ENCODE peak calls at places on chromosomes 4 and X, in eight cellular contexts. One of them, this sample, is unnamed. For H3K4me1 and H3K27me3, the result is how much of the 10 kb centered on the place peaks cover.

GRCh38 chr4:150067859-150068258 is 10.4 kb upstream of the DCLK2 start:
- DNase-seq in transverse colon: no peak
- DNase-seq in upper lobe of right lung: no peak
- DNase-seq in tibial artery: no peak
- DNase-seq in ovary: no peak
- DNase-seq in pancreas: no peak
- DNase-seq in stomach: no peak
- DNase-seq in foreskin keratinocyte: no peak
- DNase-seq in this sample: no peak

GRCh38 chr4:35925806-35926205 is 318.5 kb downstream of the ARAP2 start:
- DNase-seq in foreskin keratinocyte: no peak
- DNase-seq in ovary: no peak
- DNase-seq in upper lobe of right lung: no peak
- DNase-seq in transverse colon: no peak
- DNase-seq in stomach: no peak
- DNase-seq in pancreas: no peak
- DNase-seq in tibial artery: no peak
- DNase-seq in this sample: no peak

GRCh38 chr4:6371271-6371670 is 101.1 kb downstream of the PPP2R2C start:
- DNase-seq in pancreas: no peak
- DNase-seq in tibial artery: no peak
- DNase-seq in foreskin keratinocyte: no peak
- DNase-seq in stomach: no peak
- DNase-seq in transverse colon: no peak
- DNase-seq in ovary: no peak
- DNase-seq in upper lobe of right lung: no peak
- DNase-seq in this sample: no peak

GRCh38 chr4:155692990-155693659 is 26.5 kb downstream of the GUCY1A1 start:
- DNase-seq in foreskin keratinocyte: no peak
- DNase-seq in tibial artery: no peak
- DNase-seq in ovary: no peak
- DNase-seq in upper lobe of right lung: no peak
- DNase-seq in stomach: no peak
- DNase-seq in transverse colon: no peak
- DNase-seq in pancreas: no peak
- DNase-seq in this sample: no peak

GRCh38 chr4:155071962-155072361 is 136.5 kb upstream of the NPY2R start:
- DNase-seq in tibial artery: no peak
- DNase-seq in ovary: no peak
- DNase-seq in upper lobe of right lung: no peak
- DNase-seq in foreskin keratinocyte: no peak
- DNase-seq in transverse colon: no peak
- DNase-seq in stomach: no peak
- DNase-seq in pancreas: no peak
- DNase-seq in this sample: no peak

GRCh38 chr4:7244343-7244680 is 52.0 kb downstream of the SORCS2 start:
- DNase-seq in foreskin keratinocyte: no peak
- DNase-seq in tibial artery: no peak
- DNase-seq in stomach: no peak
- DNase-seq in transverse colon: no peak
- DNase-seq in pancreas: no peak
- DNase-seq in ovary: no peak
- DNase-seq in upper lobe of right lung: no peak
- DNase-seq in this sample: no peak

GRCh38 chr4:83686166-83686565 is 150.3 kb downstream of the GPAT3 start:
- DNase-seq in ovary: no peak
- DNase-seq in foreskin keratinocyte: peak
- DNase-seq in pancreas: no peak
- DNase-seq in transverse colon: no peak
- DNase-seq in tibial artery: no peak
- DNase-seq in upper lobe of right lung: no peak
- DNase-seq in stomach: no peak
- DNase-seq in this sample: peak

GRCh38 chrX:110012818-110013484 is 10.0 kb downstream of the TMEM164 start:
- DNase-seq in upper lobe of right lung: no peak
- DNase-seq in pancreas: no peak
- DNase-seq in stomach: peak
- DNase-seq in ovary: no peak
- DNase-seq in tibial artery: no peak
- DNase-seq in transverse colon: no peak
- DNase-seq in foreskin keratinocyte: no peak
- DNase-seq in this sample: no peak

GRCh38 chr4:55475394-55476243 is 71.1 kb downstream of the CLOCK start:
- DNase-seq in stomach: no peak
- DNase-seq in foreskin keratinocyte: peak
- DNase-seq in tibial artery: no peak
- DNase-seq in ovary: no peak
- DNase-seq in transverse colon: no peak
- DNase-seq in upper lobe of right lung: no peak
- DNase-seq in pancreas: no peak
- DNase-seq in this sample: no peak

GRCh38 chr4:156705291-156705690 is 266.3 kb downstream of the PDGFC start:
- DNase-seq in pancreas: no peak
- DNase-seq in upper lobe of right lung: no peak
- DNase-seq in foreskin keratinocyte: no peak
- DNase-seq in ovary: no peak
- DNase-seq in stomach: no peak
- DNase-seq in transverse colon: no peak
- DNase-seq in tibial artery: no peak
- DNase-seq in this sample: no peak

GRCh38 chrX:119015407-119016242 is 41.2 kb downstream of the LONRF3 start:
- DNase-seq in upper lobe of right lung: peak
- DNase-seq in ovary: peak
- DNase-seq in foreskin keratinocyte: peak
- DNase-seq in stomach: peak
- DNase-seq in pancreas: no peak
- DNase-seq in tibial artery: peak
- DNase-seq in transverse colon: peak
- DNase-seq in this sample: peak

GRCh38 chrX:149286940-149287349 is 218.2 kb downstream of the IDS start:
- DNase-seq in upper lobe of right lung: no peak
- DNase-seq in pancreas: no peak
- DNase-seq in tibial artery: no peak
- DNase-seq in transverse colon: peak
- DNase-seq in foreskin keratinocyte: no peak
- DNase-seq in ovary: no peak
- DNase-seq in stomach: peak
- DNase-seq in this sample: no peak

GRCh38 chr4:56512166-56512565 is 6.6 kb downstream of the ARL9 start:
- DNase-seq in ovary: no peak
- DNase-seq in foreskin keratinocyte: no peak
- DNase-seq in upper lobe of right lung: no peak
- DNase-seq in tibial artery: no peak
- DNase-seq in transverse colon: no peak
- DNase-seq in pancreas: no peak
- DNase-seq in stomach: no peak
- DNase-seq in this sample: no peak

GRCh38 chr4:25938251-25939186 is 24.5 kb downstream of the SMIM20 start:
- DNase-seq in foreskin keratinocyte: peak
- DNase-seq in upper lobe of right lung: no peak
- DNase-seq in ovary: no peak
- DNase-seq in stomach: no peak
- DNase-seq in pancreas: no peak
- DNase-seq in transverse colon: no peak
- DNase-seq in tibial artery: peak
- DNase-seq in this sample: no peak

GRCh38 chrX:110173192-110174175 is 144.4 kb downstream of the AMMECR1 start:
- DNase-seq in tibial artery: no peak
- DNase-seq in upper lobe of right lung: no peak
- DNase-seq in ovary: no peak
- DNase-seq in stomach: peak
- DNase-seq in transverse colon: no peak
- DNase-seq in foreskin keratinocyte: no peak
- DNase-seq in pancreas: no peak
- DNase-seq in this sample: no peak

GRCh38 chr4:119136541-119136940 is 909 bp downstream of the MYOZ2 start:
- DNase-seq in upper lobe of right lung: no peak
- DNase-seq in stomach: no peak
- DNase-seq in foreskin keratinocyte: no peak
- DNase-seq in tibial artery: no peak
- DNase-seq in pancreas: no peak
- DNase-seq in ovary: no peak
- DNase-seq in transverse colon: no peak
- DNase-seq in this sample: no peak

GRCh38 chr4:81565137-81565870 is 93.6 kb upstream of the RASGEF1B start:
- DNase-seq in ovary: peak
- DNase-seq in upper lobe of right lung: peak
- DNase-seq in transverse colon: peak
- DNase-seq in foreskin keratinocyte: no peak
- DNase-seq in tibial artery: peak
- DNase-seq in pancreas: peak
- DNase-seq in stomach: peak
- DNase-seq in this sample: no peak

GRCh38 chrX:37926700-37927099 is 79.3 kb upstream of the DYNLT3 start:
- DNase-seq in stomach: no peak
- DNase-seq in transverse colon: no peak
- DNase-seq in upper lobe of right lung: no peak
- DNase-seq in ovary: no peak
- DNase-seq in pancreas: no peak
- DNase-seq in foreskin keratinocyte: no peak
- DNase-seq in tibial artery: no peak
- DNase-seq in this sample: no peak

GRCh38 chrX:41684138-41684537 is 4.6 kb upstream of the GPR34 start:
- DNase-seq in upper lobe of right lung: no peak
- DNase-seq in tibial artery: no peak
- DNase-seq in transverse colon: no peak
- DNase-seq in stomach: peak
- DNase-seq in pancreas: no peak
- DNase-seq in foreskin keratinocyte: no peak
- DNase-seq in ovary: no peak
- DNase-seq in this sample: no peak

GRCh38 chr4:37584530-37585060 is 101.6 kb downstream of the RELL1 start:
- DNase-seq in upper lobe of right lung: no peak
- DNase-seq in transverse colon: no peak
- DNase-seq in foreskin keratinocyte: no peak
- DNase-seq in pancreas: no peak
- DNase-seq in tibial artery: no peak
- DNase-seq in stomach: no peak
- DNase-seq in ovary: no peak
- DNase-seq in this sample: no peak

GRCh38 chr4:99947608-99948007 is 1.2 kb upstream of the DNAJB14 start:
- DNase-seq in stomach: no peak
- DNase-seq in foreskin keratinocyte: no peak
- DNase-seq in transverse colon: no peak
- DNase-seq in pancreas: no peak
- DNase-seq in tibial artery: no peak
- DNase-seq in ovary: no peak
- DNase-seq in upper lobe of right lung: no peak
- DNase-seq in this sample: no peak
- H3K4me1 ChIP-seq in stomach: half or more
- H3K4me1 ChIP-seq in foreskin keratinocyte: under half
- H3K4me1 ChIP-seq in transverse colon: under half
- H3K4me1 ChIP-seq in pancreas: under half
- H3K4me1 ChIP-seq in tibial artery: under half
- H3K4me1 ChIP-seq in ovary: under half
- H3K4me1 ChIP-seq in upper lobe of right lung: under half
- H3K4me1 ChIP-seq in this sample: under half

DNA sequence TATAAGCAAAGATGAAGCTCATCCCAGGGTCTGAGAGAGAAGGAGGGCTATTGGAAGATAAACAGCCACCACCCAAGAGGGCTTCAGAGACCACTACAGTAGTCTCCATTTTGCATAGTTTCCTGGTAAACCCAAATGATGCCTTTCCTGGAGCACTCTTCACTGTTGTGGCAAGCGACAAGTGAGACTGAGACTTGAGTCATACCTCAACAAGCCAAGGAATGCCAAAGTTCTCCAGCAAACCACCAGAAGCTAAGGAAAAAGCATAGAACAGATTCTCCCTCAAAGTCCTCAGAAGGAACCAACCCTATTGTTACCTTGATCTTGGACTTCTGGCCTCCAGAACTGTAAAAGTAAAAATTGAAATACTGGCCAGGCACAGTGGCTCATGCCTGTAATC is 65.9 kb downstream of the LARP7 start:
- DNase-seq in pancreas: no peak
- DNase-seq in ovary: no peak
- DNase-seq in transverse colon: no peak
- DNase-seq in stomach: no peak
- DNase-seq in upper lobe of right lung: no peak
- DNase-seq in foreskin keratinocyte: no peak
- DNase-seq in tibial artery: no peak
- DNase-seq in this sample: no peak
- H3K27me3 ChIP-seq in pancreas: under half
- H3K27me3 ChIP-seq in ovary: under half
- H3K27me3 ChIP-seq in transverse colon: half or more
- H3K27me3 ChIP-seq in stomach: under half
- H3K27me3 ChIP-seq in upper lobe of right lung: under half
- H3K27me3 ChIP-seq in foreskin keratinocyte: under half
- H3K27me3 ChIP-seq in tibial artery: under half
- H3K27me3 ChIP-seq in this sample: under half

DNA sequence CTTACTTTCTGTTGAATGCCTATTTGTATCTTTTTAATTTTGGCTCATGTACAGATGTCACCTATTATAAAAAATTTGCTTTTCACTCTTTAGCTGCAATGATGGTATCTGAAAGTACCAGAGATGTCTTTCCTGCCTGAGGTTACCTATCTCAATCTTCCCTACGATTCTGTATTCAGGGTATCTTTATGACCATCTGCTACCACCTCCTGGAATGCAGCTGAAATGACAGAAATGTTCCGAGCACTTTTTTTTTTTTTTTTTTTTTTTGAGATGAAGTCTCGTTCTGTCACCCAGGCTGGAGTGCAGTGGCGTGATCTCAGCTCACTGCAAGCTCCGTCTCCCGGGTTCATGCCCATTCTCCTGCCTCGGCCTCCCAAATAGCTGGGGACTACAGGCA is 136.4 kb downstream of the REPS2 start:
- DNase-seq in foreskin keratinocyte: peak
- DNase-seq in upper lobe of right lung: no peak
- DNase-seq in transverse colon: no peak
- DNase-seq in ovary: no peak
- DNase-seq in pancreas: no peak
- DNase-seq in tibial artery: no peak
- DNase-seq in stomach: no peak
- DNase-seq in this sample: no peak
- TF ChIP-seq CTCF in foreskin keratinocyte: peak
- TF ChIP-seq CTCF in upper lobe of right lung: no peak
- TF ChIP-seq CTCF in transverse colon: no peak
- TF ChIP-seq CTCF in ovary: no peak
- TF ChIP-seq CTCF in pancreas: no peak
- TF ChIP-seq CTCF in tibial artery: no peak
- TF ChIP-seq CTCF in stomach: no peak
- TF ChIP-seq CTCF in this sample: peak

DNA sequence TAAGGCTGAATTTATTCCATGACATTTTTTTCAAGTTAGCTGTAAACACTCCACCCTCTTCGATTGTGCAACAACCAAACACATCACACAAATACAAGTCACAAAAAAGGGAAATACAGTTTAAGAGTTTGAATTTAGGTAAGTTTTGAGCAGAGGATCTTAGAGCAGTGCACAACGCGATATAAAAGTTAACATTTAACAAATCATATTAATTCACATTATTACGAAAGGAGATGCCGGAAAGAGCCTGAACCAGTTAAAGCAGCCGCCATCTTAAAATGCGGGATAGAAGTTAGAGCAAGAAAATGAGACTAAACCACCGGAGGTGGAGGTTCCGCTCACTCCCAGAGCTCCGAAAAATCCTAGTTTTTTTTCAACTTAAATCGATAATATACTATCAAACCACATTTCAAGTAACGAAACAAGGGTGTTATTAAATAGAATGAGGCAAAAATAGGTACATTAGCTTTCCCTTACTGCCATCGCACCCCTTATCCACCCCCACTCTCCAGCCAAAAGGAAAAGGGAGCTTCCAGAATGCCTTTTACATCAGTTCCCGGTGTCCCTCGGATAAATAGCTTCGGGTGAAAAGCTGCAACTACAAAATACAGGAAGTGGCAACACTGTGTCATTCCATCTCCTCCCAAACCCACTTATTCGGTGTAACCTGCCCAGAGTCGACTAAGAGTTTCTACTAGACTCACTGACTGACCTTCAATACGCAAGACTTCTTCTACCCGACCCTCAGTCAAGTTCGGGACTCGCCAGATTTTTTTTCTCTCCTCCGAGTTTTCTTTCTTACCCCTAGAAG is 1.9 kb downstream of the UBE2D3 start:
- DNase-seq in tibial artery: peak
- DNase-seq in stomach: no peak
- DNase-seq in pancreas: no peak
- DNase-seq in foreskin keratinocyte: peak
- DNase-seq in transverse colon: peak
- DNase-seq in upper lobe of right lung: no peak
- DNase-seq in ovary: no peak
- DNase-seq in this sample: no peak
- H3K4me1 ChIP-seq in tibial artery: under half
- H3K4me1 ChIP-seq in stomach: half or more
- H3K4me1 ChIP-seq in pancreas: under half
- H3K4me1 ChIP-seq in foreskin keratinocyte: under half
- H3K4me1 ChIP-seq in transverse colon: under half
- H3K4me1 ChIP-seq in upper lobe of right lung: under half
- H3K4me1 ChIP-seq in ovary: under half
- H3K4me1 ChIP-seq in this sample: under half

This sample was measured in RWPE2.